ENCODE peak calls at places on chromosome 12, in six cellular contexts. W, G, K, O, X and Q are unnamed samples.

GRCh38 chr12:92654929-92655328 is 47.9 kb upstream of the PLEKHG7 start:
- DNase-seq in G (no peak), O (no peak), K (no peak), X (no peak), W (no peak), Q (no peak)

GRCh38 chr12:46445551-46446235 is 73.1 kb upstream of the SLC38A2 start:
- DNase-seq in K (no peak), X (no peak), G (no peak), W (no peak), O (no peak), Q (no peak)

GRCh38 chr12:110224379-110225304 is 56.4 kb upstream of the ATP2A2 start:
- DNase-seq in X (no peak), G (no peak), W (no peak), K (peak), O (no peak), Q (no peak)

GRCh38 chr12:47818701-47819543 is 781 bp downstream of the HDAC7 start:
- DNase-seq in G (peak), W (peak), O (peak), X (no peak), K (peak), Q (peak)

GRCh38 chr12:128424931-128425431 is 158.0 kb downstream of the TMEM132C start:
- DNase-seq in X (no peak), W (no peak), K (no peak), O (no peak), G (no peak), Q (no peak)

GRCh38 chr12:109822416-109822815 is 10.8 kb downstream of the TRPV4 start:
- DNase-seq in K (no peak), G (no peak), X (no peak), W (no peak), O (no peak), Q (no peak)

GRCh38 chr12:54300732-54301427 is at the start of gene NFE2:
- DNase-seq in K (peak), W (peak), X (no peak), G (no peak), O (peak), Q (peak)

GRCh38 chr12:92357584-92358261 is 212.1 kb upstream of the BTG1 start:
- DNase-seq in O (no peak), G (no peak), W (no peak), K (no peak), X (no peak), Q (no peak)

GRCh38 chr12:67919406-67919805 is 69.8 kb upstream of the IFNG-AS1 start:
- DNase-seq in G (no peak), K (peak), O (no peak), W (no peak), X (no peak), Q (no peak)

GRCh38 chr12:121534495-121535148 is 46.2 kb downstream of the KDM2B start:
- DNase-seq in G (peak), X (peak), W (no peak), K (no peak), O (peak), Q (no peak)

GRCh38 chr12:117526756-117527479 is 165.5 kb upstream of the NOS1 start:
- DNase-seq in K (no peak), X (no peak), G (no peak), W (no peak), O (no peak), Q (no peak)

GRCh38 chr12:62123721-62124203 is 136.4 kb upstream of the USP15 start:
- DNase-seq in X (peak), O (peak), K (peak), G (peak), W (no peak), Q (peak)

GRCh38 chr12:23585782-23586163 is 363.7 kb downstream of the SOX5 start:
- DNase-seq in W (no peak), O (no peak), G (no peak), K (no peak), X (no peak), Q (no peak)

GRCh38 chr12:55829967-55830600 is 697 bp upstream of the DNAJC14 start:
- DNase-seq in W (peak), O (peak), X (no peak), G (peak), K (no peak), Q (peak)

GRCh38 chr12:6426882-6427671 is 17.7 kb upstream of the CD27 start:
- DNase-seq in K (no peak), O (peak), X (peak), W (peak), G (peak), Q (peak)